ENCODE peak calls at places on chromosomes 6 and 20, in four cellular contexts. One of them, this sample, is unnamed.

GRCh38 chr6:26198626-26199056 is 111.4 kb downstream of the HFE start:
- DNase-seq in WTC11: no peak
- DNase-seq in SK-N-SH: no peak
- DNase-seq in H1: no peak
- DNase-seq in this sample: no peak

GRCh38 chr6:39090036-39090435 is 24.9 kb downstream of the SAYSD1 start:
- DNase-seq in WTC11: no peak
- DNase-seq in SK-N-SH: no peak
- DNase-seq in H1: no peak
- DNase-seq in this sample: no peak

GRCh38 chr6:148398686-148399085 is 56.0 kb downstream of the SASH1 start:
- DNase-seq in WTC11: no peak
- DNase-seq in SK-N-SH: no peak
- DNase-seq in H1: no peak
- DNase-seq in this sample: no peak

GRCh38 chr6:140670013-140670412 is 1295.6 kb upstream of the CITED2 start:
- DNase-seq in WTC11: no peak
- DNase-seq in SK-N-SH: no peak
- DNase-seq in H1: no peak
- DNase-seq in this sample: no peak

GRCh38 chr6:15327271-15327670 is 81.4 kb downstream of the JARID2 start:
- DNase-seq in WTC11: no peak
- DNase-seq in SK-N-SH: peak; percentile 40
- DNase-seq in H1: peak; percentile 43
- DNase-seq in this sample: peak; percentile 57

GRCh38 chr6:36545767-36546663 is 1.3 kb downstream of the STK38 start:
- DNase-seq in WTC11: no peak
- DNase-seq in SK-N-SH: peak; percentile 45
- DNase-seq in H1: no peak
- DNase-seq in this sample: peak; percentile 29

GRCh38 chr6:169185011-169185521 is 68.6 kb downstream of the THBS2 start:
- DNase-seq in WTC11: no peak
- DNase-seq in SK-N-SH: no peak
- DNase-seq in H1: no peak
- DNase-seq in this sample: no peak

GRCh38 chr20:38208088-38208487 is 43.0 kb upstream of the TGM2 start:
- DNase-seq in WTC11: no peak
- DNase-seq in SK-N-SH: peak; percentile 1
- DNase-seq in H1: no peak
- DNase-seq in this sample: no peak

GRCh38 chr20:57332105-57333089 is 2.8 kb downstream of the SPO11 start:
- DNase-seq in WTC11: no peak
- DNase-seq in SK-N-SH: no peak
- DNase-seq in H1: no peak
- DNase-seq in this sample: no peak

GRCh38 chr6:157561037-157561790 is 180.2 kb downstream of the ZDHHC14 start:
- DNase-seq in WTC11: no peak
- DNase-seq in SK-N-SH: no peak
- DNase-seq in H1: no peak
- DNase-seq in this sample: no peak

GRCh38 chr6:127869772-127870404 is 31.0 kb downstream of the THEMIS start:
- DNase-seq in WTC11: no peak
- DNase-seq in SK-N-SH: no peak
- DNase-seq in H1: no peak
- DNase-seq in this sample: no peak

GRCh38 chr20:37285664-37286374 is 3.6 kb upstream of the MANBAL start:
- DNase-seq in WTC11: no peak
- DNase-seq in SK-N-SH: no peak
- DNase-seq in H1: no peak
- DNase-seq in this sample: no peak

GRCh38 chr6:133637874-133638273 is 251.0 kb upstream of the TCF21 start:
- DNase-seq in WTC11: no peak
- DNase-seq in SK-N-SH: no peak
- DNase-seq in H1: no peak
- DNase-seq in this sample: no peak

GRCh38 chr20:46572181-46572580 is 21.7 kb upstream of the OCSTAMP start:
- DNase-seq in WTC11: no peak
- DNase-seq in SK-N-SH: peak; percentile 73
- DNase-seq in H1: no peak
- DNase-seq in this sample: no peak

GRCh38 chr6:75386050-75386770 is 101.6 kb upstream of the TMEM30A start:
- DNase-seq in WTC11: no peak
- DNase-seq in SK-N-SH: no peak
- DNase-seq in H1: no peak
- DNase-seq in this sample: no peak

GRCh38 chr20:21229163-21229562 is 74.0 kb upstream of the XRN2 start:
- DNase-seq in WTC11: no peak
- DNase-seq in SK-N-SH: no peak
- DNase-seq in H1: no peak
- DNase-seq in this sample: no peak

GRCh38 chr6:24690561-24690960 is 23.7 kb downstream of the ACOT13 start:
- DNase-seq in WTC11: no peak
- DNase-seq in SK-N-SH: no peak
- DNase-seq in H1: no peak
- DNase-seq in this sample: no peak

GRCh38 chr6:134727068-134727467 is 222.8 kb downstream of the ALDH8A1 start:
- DNase-seq in WTC11: no peak
- DNase-seq in SK-N-SH: no peak
- DNase-seq in H1: no peak
- DNase-seq in this sample: no peak

GRCh38 chr20:13819885-13820645 is 35.2 kb downstream of the NDUFAF5 start:
- DNase-seq in WTC11: peak; percentile 20
- DNase-seq in SK-N-SH: peak; percentile 44
- DNase-seq in H1: no peak
- DNase-seq in this sample: peak; percentile 32

GRCh38 chr20:13029687-13030510 is 21.1 kb downstream of the SPTLC3 start:
- DNase-seq in WTC11: no peak
- DNase-seq in SK-N-SH: no peak
- DNase-seq in H1: no peak
- DNase-seq in this sample: no peak

GRCh38 chr20:16556299-16556698 is 16.9 kb downstream of the KIF16B start:
- DNase-seq in WTC11: no peak
- DNase-seq in SK-N-SH: no peak
- DNase-seq in H1: no peak
- DNase-seq in this sample: no peak
- TF ChIP-seq TEAD4 in WTC11: no peak
- TF ChIP-seq TEAD4 in SK-N-SH: no peak
- TF ChIP-seq TEAD4 in H1: no peak
- TF ChIP-seq TEAD4 in this sample: no peak

GRCh38 chr20:31719644-31720485 is 2.8 kb downstream of the BCL2L1 start:
- DNase-seq in WTC11: peak; percentile 52
- DNase-seq in SK-N-SH: no peak
- DNase-seq in H1: no peak
- DNase-seq in this sample: no peak
- TF ChIP-seq TEAD4 in WTC11: peak; percentile 94
- TF ChIP-seq TEAD4 in SK-N-SH: peak; percentile 65
- TF ChIP-seq TEAD4 in H1: peak; percentile 100
- TF ChIP-seq TEAD4 in this sample: peak; percentile 76

DNA sequence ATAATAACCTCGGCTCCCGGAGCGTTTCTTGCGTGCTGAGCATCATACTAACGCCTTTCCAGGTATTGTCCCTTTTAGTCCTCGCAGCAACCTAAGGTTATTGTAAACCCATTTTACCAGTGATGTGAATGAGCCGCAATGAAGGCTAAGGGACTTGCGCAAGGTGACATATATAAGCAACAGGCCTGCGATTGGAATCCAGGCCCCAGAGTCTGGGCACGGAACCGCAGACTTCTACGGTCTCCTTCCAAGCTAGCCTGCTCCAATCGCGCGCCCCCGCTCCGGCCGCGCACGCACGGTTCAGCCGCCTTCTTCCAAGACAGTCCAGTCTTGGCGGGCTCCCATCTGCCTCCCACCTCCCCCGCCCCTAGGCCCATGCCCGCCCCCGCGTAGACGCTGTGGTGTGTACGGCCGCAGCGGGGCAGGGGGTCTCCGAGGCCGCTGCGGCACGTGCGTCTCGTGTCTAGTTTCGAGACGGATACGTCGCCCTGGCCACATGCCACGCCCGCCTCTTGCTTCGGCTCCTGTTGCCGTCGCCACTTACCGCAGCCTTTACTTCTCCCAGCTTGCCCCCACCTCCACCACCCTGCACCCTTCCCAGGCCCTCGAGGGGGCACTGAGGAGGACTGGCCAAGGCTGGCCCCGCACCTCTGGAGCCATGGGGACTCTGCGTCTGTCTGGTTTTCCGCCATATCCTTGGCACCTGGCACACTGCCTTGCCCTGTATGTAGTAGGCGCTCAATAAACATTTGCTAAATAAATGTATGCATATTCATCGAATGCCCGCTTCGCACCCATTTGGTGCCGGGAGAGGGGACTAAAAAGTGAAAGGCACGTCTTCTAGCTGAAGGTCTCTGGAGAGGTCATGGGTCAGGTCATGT is 855 bp upstream of the GFOD1 start:
- DNase-seq in WTC11: peak; percentile 63
- DNase-seq in SK-N-SH: peak; percentile 52
- DNase-seq in H1: no peak
- DNase-seq in this sample: no peak
- TF ChIP-seq TEAD4 in WTC11: no peak
- TF ChIP-seq TEAD4 in SK-N-SH: no peak
- TF ChIP-seq TEAD4 in H1: no peak
- TF ChIP-seq TEAD4 in this sample: no peak

GRCh38 chr6:1377526-1378223 is 11.7 kb upstream of the FOXF2 start:
- DNase-seq in WTC11: no peak
- DNase-seq in SK-N-SH: no peak
- DNase-seq in H1: no peak
- DNase-seq in this sample: no peak

GRCh38 chr6:1379026-1379809 is 10.2 kb upstream of the FOXF2 start:
- DNase-seq in WTC11: no peak
- DNase-seq in SK-N-SH: no peak
- DNase-seq in H1: no peak
- DNase-seq in this sample: no peak

GRCh38 chr6:1379810-1380198 is 9.6 kb upstream of the FOXF2 start:
- DNase-seq in WTC11: no peak
- DNase-seq in SK-N-SH: no peak
- DNase-seq in H1: no peak
- DNase-seq in this sample: no peak

GRCh38 chr6:1376653-1377052 is 12.7 kb upstream of the FOXF2 start:
- DNase-seq in WTC11: no peak
- DNase-seq in SK-N-SH: no peak
- DNase-seq in H1: no peak
- DNase-seq in this sample: no peak

DNA sequence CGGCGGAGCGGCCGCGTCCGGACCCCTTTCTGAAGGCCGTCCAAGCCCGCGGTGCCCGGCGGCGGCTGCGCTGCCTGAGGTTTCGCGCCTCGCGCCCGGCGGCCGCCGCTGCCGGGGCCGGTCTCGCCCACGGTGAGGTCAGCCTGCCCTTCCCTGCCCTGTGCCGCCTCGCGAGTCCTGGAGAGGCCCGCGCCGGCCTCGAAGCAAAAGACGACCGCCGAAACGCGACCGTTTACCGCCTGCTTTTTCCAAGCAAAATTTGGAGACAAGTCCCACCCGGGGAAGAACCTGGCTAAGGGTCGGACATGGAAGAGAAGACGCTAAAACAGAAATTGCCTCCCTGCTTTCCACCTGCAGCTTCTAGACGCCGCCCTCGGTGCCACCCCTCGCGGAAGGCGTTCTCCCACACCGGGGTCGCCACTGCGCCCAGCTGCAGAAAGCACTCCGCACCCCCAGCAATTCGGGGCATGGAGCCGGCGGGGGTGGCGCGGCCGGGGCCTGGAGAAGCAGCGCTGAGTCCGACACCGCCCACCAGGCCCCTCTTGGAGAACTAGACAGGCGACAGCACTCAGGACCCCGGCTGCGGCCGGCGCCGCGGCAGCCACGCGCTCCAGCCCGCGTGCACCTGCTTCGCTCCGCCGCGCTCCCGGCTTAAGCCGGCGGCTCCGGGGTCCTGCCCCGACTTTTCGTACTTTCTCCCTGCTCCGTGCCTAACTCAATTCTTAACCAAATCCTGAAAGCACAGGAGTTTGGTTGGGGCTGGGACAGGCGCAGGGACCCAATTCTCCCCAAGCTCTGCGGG is 11.0 kb upstream of the FOXF2 start:
- DNase-seq in WTC11: peak; percentile 52
- DNase-seq in SK-N-SH: no peak
- DNase-seq in H1: no peak
- DNase-seq in this sample: no peak
- TF ChIP-seq TEAD4 in WTC11: no peak
- TF ChIP-seq TEAD4 in SK-N-SH: no peak
- TF ChIP-seq TEAD4 in H1: no peak
- TF ChIP-seq TEAD4 in this sample: no peak

GRCh38 chr6:30325150-30325872 is 1.4 kb upstream of the TRIM39 start:
- DNase-seq in WTC11: peak; percentile 80
- DNase-seq in SK-N-SH: peak; percentile 79
- DNase-seq in H1: no peak
- DNase-seq in this sample: peak; percentile 93

GRCh38 chr6:30325873-30326445 is 768 bp upstream of the TRIM39 start:
- DNase-seq in WTC11: peak; percentile 58
- DNase-seq in SK-N-SH: no peak
- DNase-seq in H1: peak; percentile 88
- DNase-seq in this sample: peak; percentile 30

GRCh38 chr6:30329331-30329730 is 2.6 kb downstream of the TRIM39 start:
- DNase-seq in WTC11: no peak
- DNase-seq in SK-N-SH: no peak
- DNase-seq in H1: no peak
- DNase-seq in this sample: no peak

GRCh38 chr6:30326446-30327231 is at the start of gene TRIM39:
- DNase-seq in WTC11: peak; percentile 77
- DNase-seq in SK-N-SH: peak; percentile 91
- DNase-seq in H1: peak; percentile 89
- DNase-seq in this sample: peak; percentile 93

DNA sequence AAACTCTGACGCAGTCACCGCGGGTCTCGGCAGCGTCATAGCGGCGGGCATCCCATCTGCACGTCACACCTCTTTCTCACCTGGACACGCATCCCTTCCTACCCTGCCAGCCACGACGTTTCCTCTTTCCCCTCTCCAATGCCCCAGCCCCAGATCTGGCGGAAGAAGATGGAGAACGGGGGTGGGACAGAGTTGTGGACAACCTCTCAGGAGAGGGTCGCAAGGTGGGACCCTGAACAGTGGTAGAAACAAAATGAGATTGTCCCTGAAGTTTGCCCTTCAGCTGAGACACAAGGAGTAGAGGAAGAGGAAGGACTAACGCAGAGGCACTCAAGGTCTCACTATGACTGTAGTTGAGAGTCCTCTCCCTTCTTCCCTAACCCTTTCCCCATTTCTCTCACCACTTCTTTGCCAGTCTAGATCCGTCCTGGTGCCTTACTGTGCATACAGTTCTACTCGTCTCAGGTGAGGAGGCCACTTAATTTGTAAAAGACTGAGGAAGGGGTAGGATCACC is 562 bp downstream of the TRIM39 start:
- DNase-seq in WTC11: no peak
- DNase-seq in SK-N-SH: no peak
- DNase-seq in H1: no peak
- DNase-seq in this sample: no peak
- TF ChIP-seq TEAD4 in WTC11: no peak
- TF ChIP-seq TEAD4 in SK-N-SH: no peak
- TF ChIP-seq TEAD4 in H1: no peak
- TF ChIP-seq TEAD4 in this sample: no peak

GRCh38 chr6:144723431-144723830 is 438.3 kb downstream of the UTRN start:
- DNase-seq in WTC11: no peak
- DNase-seq in SK-N-SH: no peak
- DNase-seq in H1: no peak
- DNase-seq in this sample: no peak
- TF ChIP-seq TEAD4 in WTC11: no peak
- TF ChIP-seq TEAD4 in SK-N-SH: no peak
- TF ChIP-seq TEAD4 in H1: no peak
- TF ChIP-seq TEAD4 in this sample: no peak